ENCODE peak calls at places on chromosome 12, in nine cellular contexts. P is T-helper 2 cell; D is effector CD4-positive, alpha-beta T cell; S is Right ventricle myocardium superior; Y is M059J; F is GM10248; W is IMR-90; V is amniotic epithelial cell; H is NCI-H510A. N is an unnamed sample.

GRCh38 chr12:27583981-27584380 is 60.0 kb downstream of the PPFIBP1 start:
- DNase-seq in S (no peak), D (no peak), H (no peak), F (no peak), V (no peak), W (no peak), Y (no peak), P (no peak), N (no peak)

GRCh38 chr12:716506-716905 is 35.9 kb upstream of the WNK1 start:
- DNase-seq in S (peak; percentile 46), P (no peak), F (peak; percentile 43), V (peak; percentile 76), W (no peak), H (no peak), Y (no peak), D (no peak), N (no peak)

GRCh38 chr12:6262635-6263034 is 47.8 kb upstream of the PLEKHG6 start:
- DNase-seq in W (no peak), D (no peak), H (no peak), P (no peak), V (no peak), Y (no peak), S (no peak), F (no peak), N (no peak)

GRCh38 chr12:31845613-31846321 is 113.4 kb upstream of the RESF1 start:
- DNase-seq in F (no peak), H (no peak), D (no peak), P (no peak), S (no peak), W (no peak), V (peak; percentile 95), Y (no peak), N (no peak)

GRCh38 chr12:124713436-124714082 is 146.1 kb upstream of the NCOR2 start:
- DNase-seq in V (peak; percentile 81), Y (peak; percentile 87), F (peak; percentile 74), D (peak; percentile 16), P (peak; percentile 27), W (peak; percentile 89), S (no peak), H (no peak), N (no peak)

GRCh38 chr12:42590324-42590934 is 883 bp upstream of the PRICKLE1 start:
- DNase-seq in Y (no peak), W (no peak), S (peak; percentile 56), V (no peak), P (no peak), F (peak; percentile 15), D (no peak), H (no peak), N (peak; percentile 17)

GRCh38 chr12:100687686-100688085 is 106.9 kb upstream of the ANO4 start:
- DNase-seq in S (no peak), H (no peak), D (no peak), F (no peak), W (no peak), V (no peak), P (no peak), Y (no peak), N (no peak)

GRCh38 chr12:49873361-49873934 is 30.3 kb downstream of the FAIM2 start:
- DNase-seq in H (no peak), Y (peak; percentile 72), F (no peak), D (no peak), S (peak; percentile 74), P (no peak), V (peak; percentile 48), W (peak; percentile 42), N (no peak)

GRCh38 chr12:49842519-49843352 is at the start of gene BCDIN3D:
- DNase-seq in D (peak; percentile 90), F (peak; percentile 92), Y (peak; percentile 93), S (peak; percentile 97), W (peak; percentile 91), P (peak; percentile 92), V (peak; percentile 91), H (peak; percentile 79), N (peak; percentile 86)

GRCh38 chr12:100528044-100528443 is 45.4 kb upstream of the GAS2L3 start:
- DNase-seq in P (no peak), S (no peak), W (no peak), H (no peak), F (no peak), Y (no peak), D (no peak), V (no peak), N (no peak)

GRCh38 chr12:45909041-45909713 is 81.2 kb downstream of the SCAF11 start:
- DNase-seq in W (peak; percentile 78), P (no peak), S (no peak), H (no peak), Y (no peak), D (no peak), V (no peak), F (no peak), N (no peak)

GRCh38 chr12:6336859-6337744 is 4.8 kb downstream of the TNFRSF1A start:
- DNase-seq in S (peak; percentile 51), H (no peak), F (no peak), Y (peak; percentile 54), P (no peak), W (no peak), V (no peak), D (peak; percentile 55), N (no peak)

GRCh38 chr12:510071-510825 is 50.5 kb downstream of the B4GALNT3 start:
- DNase-seq in Y (peak; percentile 61), F (no peak), D (no peak), V (no peak), S (no peak), W (no peak), P (no peak), H (peak; percentile 76), N (peak; percentile 77)

GRCh38 chr12:110649341-110649847 is 35.5 kb downstream of the TCTN1 start:
- DNase-seq in S (no peak), P (no peak), W (no peak), Y (no peak), F (no peak), H (no peak), V (peak; percentile 66), D (no peak), N (no peak)

N was measured in Calu3.